ENCODE peak calls at places on chromosomes 11 and 22, in eight cellular contexts. One of them, this sample, is unnamed.

GRCh38 chr11:95638501-95638900 is 151.1 kb downstream of the FAM76B start:
- DNase-seq in choroid plexus epithelial cell: no peak
- DNase-seq in dorsolateral prefrontal cortex: no peak
- DNase-seq in cardiac fibroblast: no peak
- DNase-seq in esophagus squamous epithelium: no peak
- DNase-seq in RWPE1: no peak
- DNase-seq in astrocyte of the spinal cord: no peak
- DNase-seq in upper lobe of left lung: no peak
- DNase-seq in this sample: no peak

GRCh38 chr11:19676508-19677379 is 35.9 kb upstream of the NAV2 start:
- DNase-seq in choroid plexus epithelial cell: no peak
- DNase-seq in dorsolateral prefrontal cortex: no peak
- DNase-seq in cardiac fibroblast: peak
- DNase-seq in esophagus squamous epithelium: no peak
- DNase-seq in RWPE1: no peak
- DNase-seq in astrocyte of the spinal cord: peak
- DNase-seq in upper lobe of left lung: no peak
- DNase-seq in this sample: no peak

GRCh38 chr11:109865558-109866186 is 227.5 kb upstream of the ZC3H12C start:
- DNase-seq in choroid plexus epithelial cell: no peak
- DNase-seq in dorsolateral prefrontal cortex: no peak
- DNase-seq in cardiac fibroblast: no peak
- DNase-seq in esophagus squamous epithelium: no peak
- DNase-seq in RWPE1: no peak
- DNase-seq in astrocyte of the spinal cord: no peak
- DNase-seq in upper lobe of left lung: no peak
- DNase-seq in this sample: no peak

GRCh38 chr11:103499710-103500340 is 390.6 kb downstream of the DYNC2H1 start:
- DNase-seq in choroid plexus epithelial cell: no peak
- DNase-seq in dorsolateral prefrontal cortex: no peak
- DNase-seq in cardiac fibroblast: peak
- DNase-seq in esophagus squamous epithelium: no peak
- DNase-seq in RWPE1: no peak
- DNase-seq in astrocyte of the spinal cord: no peak
- DNase-seq in upper lobe of left lung: no peak
- DNase-seq in this sample: no peak

GRCh38 chr11:95915051-95915450 is 8.9 kb downstream of the MTMR2 start:
- DNase-seq in choroid plexus epithelial cell: peak
- DNase-seq in dorsolateral prefrontal cortex: no peak
- DNase-seq in cardiac fibroblast: peak
- DNase-seq in esophagus squamous epithelium: no peak
- DNase-seq in RWPE1: no peak
- DNase-seq in astrocyte of the spinal cord: no peak
- DNase-seq in upper lobe of left lung: no peak
- DNase-seq in this sample: no peak

GRCh38 chr11:11501546-11502274 is 120.1 kb downstream of the GALNT18 start:
- DNase-seq in choroid plexus epithelial cell: no peak
- DNase-seq in dorsolateral prefrontal cortex: no peak
- DNase-seq in cardiac fibroblast: no peak
- DNase-seq in esophagus squamous epithelium: no peak
- DNase-seq in RWPE1: no peak
- DNase-seq in astrocyte of the spinal cord: no peak
- DNase-seq in upper lobe of left lung: no peak
- DNase-seq in this sample: no peak

GRCh38 chr22:22030493-22031182 is 48.1 kb upstream of the TOP3B start:
- DNase-seq in choroid plexus epithelial cell: peak
- DNase-seq in dorsolateral prefrontal cortex: no peak
- DNase-seq in cardiac fibroblast: peak
- DNase-seq in esophagus squamous epithelium: no peak
- DNase-seq in RWPE1: no peak
- DNase-seq in astrocyte of the spinal cord: no peak
- DNase-seq in upper lobe of left lung: no peak
- DNase-seq in this sample: peak

GRCh38 chr11:134617360-134617759 is 205.3 kb upstream of the B3GAT1 start:
- DNase-seq in choroid plexus epithelial cell: no peak
- DNase-seq in dorsolateral prefrontal cortex: no peak
- DNase-seq in cardiac fibroblast: no peak
- DNase-seq in esophagus squamous epithelium: no peak
- DNase-seq in RWPE1: no peak
- DNase-seq in astrocyte of the spinal cord: no peak
- DNase-seq in upper lobe of left lung: peak
- DNase-seq in this sample: no peak

GRCh38 chr11:72646024-72646423 is 28.2 kb downstream of the PDE2A start:
- DNase-seq in choroid plexus epithelial cell: no peak
- DNase-seq in dorsolateral prefrontal cortex: no peak
- DNase-seq in cardiac fibroblast: no peak
- DNase-seq in esophagus squamous epithelium: no peak
- DNase-seq in RWPE1: no peak
- DNase-seq in astrocyte of the spinal cord: no peak
- DNase-seq in upper lobe of left lung: no peak
- DNase-seq in this sample: no peak

GRCh38 chr11:126328444-126328843 is 24.6 kb downstream of the DCPS start:
- DNase-seq in choroid plexus epithelial cell: no peak
- DNase-seq in dorsolateral prefrontal cortex: no peak
- DNase-seq in cardiac fibroblast: no peak
- DNase-seq in esophagus squamous epithelium: no peak
- DNase-seq in RWPE1: no peak
- DNase-seq in astrocyte of the spinal cord: no peak
- DNase-seq in upper lobe of left lung: no peak
- DNase-seq in this sample: no peak

GRCh38 chr11:132007184-132007583 is 636.8 kb downstream of the NTM start:
- DNase-seq in choroid plexus epithelial cell: no peak
- DNase-seq in dorsolateral prefrontal cortex: no peak
- DNase-seq in cardiac fibroblast: no peak
- DNase-seq in esophagus squamous epithelium: no peak
- DNase-seq in RWPE1: no peak
- DNase-seq in astrocyte of the spinal cord: no peak
- DNase-seq in upper lobe of left lung: no peak
- DNase-seq in this sample: no peak

GRCh38 chr11:1082728-1083620 is 8.3 kb downstream of the MUC2 start:
- DNase-seq in choroid plexus epithelial cell: no peak
- DNase-seq in dorsolateral prefrontal cortex: no peak
- DNase-seq in cardiac fibroblast: no peak
- DNase-seq in esophagus squamous epithelium: no peak
- DNase-seq in RWPE1: no peak
- DNase-seq in astrocyte of the spinal cord: no peak
- DNase-seq in upper lobe of left lung: peak
- DNase-seq in this sample: no peak

GRCh38 chr22:49297286-49297870 is 530.3 kb downstream of the BRD1 start:
- DNase-seq in choroid plexus epithelial cell: no peak
- DNase-seq in dorsolateral prefrontal cortex: no peak
- DNase-seq in cardiac fibroblast: no peak
- DNase-seq in esophagus squamous epithelium: no peak
- DNase-seq in RWPE1: no peak
- DNase-seq in astrocyte of the spinal cord: no peak
- DNase-seq in upper lobe of left lung: peak
- DNase-seq in this sample: no peak

GRCh38 chr11:68255526-68255925 is 16.2 kb downstream of the C11orf24 start:
- DNase-seq in choroid plexus epithelial cell: peak
- DNase-seq in dorsolateral prefrontal cortex: no peak
- DNase-seq in cardiac fibroblast: peak
- DNase-seq in esophagus squamous epithelium: no peak
- DNase-seq in RWPE1: no peak
- DNase-seq in astrocyte of the spinal cord: peak
- DNase-seq in upper lobe of left lung: no peak
- DNase-seq in this sample: no peak

GRCh38 chr22:27754247-27754887 is 47.2 kb downstream of the MN1 start:
- DNase-seq in choroid plexus epithelial cell: peak
- DNase-seq in dorsolateral prefrontal cortex: no peak
- DNase-seq in cardiac fibroblast: no peak
- DNase-seq in esophagus squamous epithelium: no peak
- DNase-seq in RWPE1: peak
- DNase-seq in astrocyte of the spinal cord: peak
- DNase-seq in upper lobe of left lung: peak
- DNase-seq in this sample: no peak

GRCh38 chr22:50016308-50016987 is 3.9 kb upstream of the IL17REL start:
- DNase-seq in choroid plexus epithelial cell: no peak
- DNase-seq in dorsolateral prefrontal cortex: no peak
- DNase-seq in cardiac fibroblast: no peak
- DNase-seq in esophagus squamous epithelium: no peak
- DNase-seq in RWPE1: no peak
- DNase-seq in astrocyte of the spinal cord: no peak
- DNase-seq in upper lobe of left lung: peak
- DNase-seq in this sample: no peak

GRCh38 chr11:87878373-87878779 is 296.9 kb downstream of the RAB38 start:
- DNase-seq in choroid plexus epithelial cell: peak
- DNase-seq in dorsolateral prefrontal cortex: no peak
- DNase-seq in cardiac fibroblast: peak
- DNase-seq in esophagus squamous epithelium: no peak
- DNase-seq in RWPE1: peak
- DNase-seq in astrocyte of the spinal cord: peak
- DNase-seq in upper lobe of left lung: no peak
- DNase-seq in this sample: no peak

GRCh38 chr11:72568861-72569260 is 105.4 kb downstream of the PDE2A start:
- DNase-seq in choroid plexus epithelial cell: no peak
- DNase-seq in dorsolateral prefrontal cortex: no peak
- DNase-seq in cardiac fibroblast: peak
- DNase-seq in esophagus squamous epithelium: no peak
- DNase-seq in RWPE1: no peak
- DNase-seq in astrocyte of the spinal cord: no peak
- DNase-seq in upper lobe of left lung: no peak
- DNase-seq in this sample: no peak

GRCh38 chr22:47307326-47307725 is 544.9 kb downstream of the TBC1D22A start:
- DNase-seq in choroid plexus epithelial cell: peak
- DNase-seq in dorsolateral prefrontal cortex: no peak
- DNase-seq in cardiac fibroblast: no peak
- DNase-seq in esophagus squamous epithelium: no peak
- DNase-seq in RWPE1: peak
- DNase-seq in astrocyte of the spinal cord: peak
- DNase-seq in upper lobe of left lung: no peak
- DNase-seq in this sample: no peak

GRCh38 chr11:94641167-94641761 is 74.1 kb downstream of the PIWIL4 start:
- DNase-seq in choroid plexus epithelial cell: no peak
- DNase-seq in dorsolateral prefrontal cortex: no peak
- DNase-seq in cardiac fibroblast: no peak
- DNase-seq in esophagus squamous epithelium: no peak
- DNase-seq in RWPE1: no peak
- DNase-seq in astrocyte of the spinal cord: no peak
- DNase-seq in upper lobe of left lung: no peak
- DNase-seq in this sample: no peak

GRCh38 chr22:50526849-50527801 is 1.7 kb upstream of the SCO2 start:
- DNase-seq in choroid plexus epithelial cell: no peak
- DNase-seq in dorsolateral prefrontal cortex: no peak
- DNase-seq in cardiac fibroblast: peak
- DNase-seq in esophagus squamous epithelium: no peak
- DNase-seq in RWPE1: no peak
- DNase-seq in astrocyte of the spinal cord: no peak
- DNase-seq in upper lobe of left lung: no peak
- DNase-seq in this sample: no peak

GRCh38 chr22:27792452-27793165 is 8.9 kb downstream of the MN1 start:
- DNase-seq in choroid plexus epithelial cell: no peak
- DNase-seq in dorsolateral prefrontal cortex: no peak
- DNase-seq in cardiac fibroblast: no peak
- DNase-seq in esophagus squamous epithelium: no peak
- DNase-seq in RWPE1: no peak
- DNase-seq in astrocyte of the spinal cord: no peak
- DNase-seq in upper lobe of left lung: no peak
- DNase-seq in this sample: no peak

DNA sequence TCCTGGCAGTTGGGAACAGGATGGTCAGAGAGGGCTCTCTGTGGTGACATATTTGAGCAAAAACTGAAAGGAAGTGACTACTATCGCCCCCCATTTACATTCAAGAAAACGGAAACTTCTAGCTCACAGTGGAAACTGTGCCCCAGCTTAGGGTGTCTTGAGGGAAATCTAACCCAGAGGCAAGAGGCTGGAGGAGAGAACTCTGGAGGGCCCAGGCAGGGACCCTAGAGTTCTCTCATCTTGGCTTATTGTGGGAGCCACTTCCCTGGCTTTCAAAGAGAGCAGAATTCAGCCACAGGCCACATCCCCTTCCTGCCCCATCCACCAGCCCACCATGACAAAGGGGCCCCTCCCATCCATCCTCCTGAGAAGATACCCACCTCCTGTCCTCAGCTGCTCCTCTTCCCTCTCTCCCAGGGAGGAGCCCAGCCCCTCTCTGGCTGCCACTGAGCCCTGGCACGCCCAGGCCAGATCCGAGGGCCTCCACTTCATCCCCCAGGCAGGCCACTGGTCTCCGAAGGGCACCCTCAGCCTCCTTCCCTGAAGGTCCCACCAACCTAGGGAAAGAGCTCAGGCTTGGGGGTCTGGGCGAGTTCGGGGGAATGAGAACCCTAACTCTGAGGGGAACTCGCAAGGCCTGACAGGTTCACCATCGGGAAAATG is 1.6 kb upstream of the TMPRSS13 start:
- DNase-seq in choroid plexus epithelial cell: no peak
- DNase-seq in dorsolateral prefrontal cortex: no peak
- DNase-seq in cardiac fibroblast: no peak
- DNase-seq in esophagus squamous epithelium: no peak
- DNase-seq in RWPE1: no peak
- DNase-seq in astrocyte of the spinal cord: no peak
- DNase-seq in upper lobe of left lung: no peak
- DNase-seq in this sample: no peak
- TF ChIP-seq CTCF in choroid plexus epithelial cell: no peak
- TF ChIP-seq CTCF in dorsolateral prefrontal cortex: no peak
- TF ChIP-seq CTCF in cardiac fibroblast: no peak
- TF ChIP-seq CTCF in esophagus squamous epithelium: no peak
- TF ChIP-seq CTCF in RWPE1: no peak
- TF ChIP-seq CTCF in astrocyte of the spinal cord: no peak
- TF ChIP-seq CTCF in upper lobe of left lung: no peak
- TF ChIP-seq CTCF in this sample: no peak

GRCh38 chr22:19767427-19768380 is 7.1 kb downstream of the TBX1 start:
- DNase-seq in choroid plexus epithelial cell: no peak
- DNase-seq in dorsolateral prefrontal cortex: no peak
- DNase-seq in cardiac fibroblast: no peak
- DNase-seq in esophagus squamous epithelium: no peak
- DNase-seq in RWPE1: no peak
- DNase-seq in astrocyte of the spinal cord: no peak
- DNase-seq in upper lobe of left lung: peak
- DNase-seq in this sample: no peak
- TF ChIP-seq CTCF in choroid plexus epithelial cell: no peak
- TF ChIP-seq CTCF in dorsolateral prefrontal cortex: no peak
- TF ChIP-seq CTCF in cardiac fibroblast: no peak
- TF ChIP-seq CTCF in esophagus squamous epithelium: no peak
- TF ChIP-seq CTCF in RWPE1: no peak
- TF ChIP-seq CTCF in astrocyte of the spinal cord: no peak
- TF ChIP-seq CTCF in upper lobe of left lung: no peak
- TF ChIP-seq CTCF in this sample: no peak

GRCh38 chr11:61794579-61794978 is 1.9 kb downstream of the FEN1 start:
- DNase-seq in choroid plexus epithelial cell: no peak
- DNase-seq in dorsolateral prefrontal cortex: no peak
- DNase-seq in cardiac fibroblast: peak
- DNase-seq in esophagus squamous epithelium: no peak
- DNase-seq in RWPE1: no peak
- DNase-seq in astrocyte of the spinal cord: no peak
- DNase-seq in upper lobe of left lung: no peak
- DNase-seq in this sample: no peak
- TF ChIP-seq CTCF in choroid plexus epithelial cell: no peak
- TF ChIP-seq CTCF in dorsolateral prefrontal cortex: no peak
- TF ChIP-seq CTCF in cardiac fibroblast: no peak
- TF ChIP-seq CTCF in esophagus squamous epithelium: no peak
- TF ChIP-seq CTCF in RWPE1: no peak
- TF ChIP-seq CTCF in astrocyte of the spinal cord: no peak
- TF ChIP-seq CTCF in upper lobe of left lung: no peak
- TF ChIP-seq CTCF in this sample: no peak

DNA sequence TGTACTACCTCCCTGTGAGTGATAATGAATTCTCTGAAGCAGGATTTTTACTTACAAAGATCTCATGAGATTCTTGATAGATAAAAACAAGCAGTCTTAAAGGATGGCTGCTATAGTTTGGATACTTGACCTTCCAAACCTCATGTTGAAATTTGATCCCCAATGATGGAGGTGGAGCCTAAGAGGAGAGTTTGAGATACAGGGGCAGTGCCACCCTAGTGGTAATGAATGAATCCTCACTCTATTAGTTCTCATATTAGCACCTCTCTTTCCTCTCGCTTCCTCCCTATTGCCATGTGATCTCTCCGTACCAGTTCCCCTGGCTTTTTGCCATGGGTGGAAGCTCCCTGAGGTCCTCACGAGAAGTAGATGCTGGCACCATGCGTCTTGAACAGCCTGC is 37.9 kb upstream of the OR8B8 start:
- DNase-seq in choroid plexus epithelial cell: no peak
- DNase-seq in dorsolateral prefrontal cortex: no peak
- DNase-seq in cardiac fibroblast: no peak
- DNase-seq in esophagus squamous epithelium: no peak
- DNase-seq in RWPE1: no peak
- DNase-seq in astrocyte of the spinal cord: no peak
- DNase-seq in upper lobe of left lung: no peak
- DNase-seq in this sample: no peak
- TF ChIP-seq CTCF in choroid plexus epithelial cell: no peak
- TF ChIP-seq CTCF in dorsolateral prefrontal cortex: no peak
- TF ChIP-seq CTCF in cardiac fibroblast: no peak
- TF ChIP-seq CTCF in esophagus squamous epithelium: no peak
- TF ChIP-seq CTCF in RWPE1: no peak
- TF ChIP-seq CTCF in astrocyte of the spinal cord: no peak
- TF ChIP-seq CTCF in upper lobe of left lung: no peak
- TF ChIP-seq CTCF in this sample: no peak